ENCODE peak calls at places on chromosome 19, in four cellular contexts. X is NCI-H1105 treated with DMSO at 0.1 percent for 48 hours; S is effector memory CD4-positive, alpha-beta T cell; L is stimulated activated CD8-positive, alpha-beta memory T cell treated with anti-CD3 and anti-CD28 coated beads, Interleukin-2, amount 100 ng/mL, for 48 hours. C is an unnamed sample.

GRCh38 chr19:46605356-46605821 is 4.3 kb downstream of the CALM3 start:
- DNase-seq in X (no peak), S (no peak), L (no peak), C (no peak)

GRCh38 chr19:39237200-39238184 is 7.3 kb downstream of the IFNL3 start:
- DNase-seq in X (no peak), S (no peak), L (no peak), C (no peak)

GRCh38 chr19:43820098-43820860 is 6.8 kb upstream of the ZNF283 start:
- DNase-seq in X (no peak), S (no peak), L (no peak), C (no peak)

GRCh38 chr19:33473644-33474305 is 47.8 kb downstream of the PEPD start:
- DNase-seq in X (no peak), S (no peak), L (no peak), C (no peak)

GRCh38 chr19:35518313-35518712 is 4.9 kb upstream of the DMKN start:
- DNase-seq in X (no peak), S (no peak), L (no peak), C (no peak)

GRCh38 chr19:41753159-41753558 is 2.2 kb upstream of the CEACAM6 start:
- DNase-seq in X (peak), S (peak), L (peak), C (no peak)

GRCh38 chr19:49243129-49243528 is 81.9 kb downstream of the SLC6A16 start:
- DNase-seq in X (no peak), S (no peak), L (no peak), C (no peak)

GRCh38 chr19:49502866-49503581 is 6.8 kb downstream of the RPS11 start:
- DNase-seq in X (peak), S (no peak), L (no peak), C (no peak)

GRCh38 chr19:14416743-14417214 is 2.4 kb downstream of the DDX39A start:
- DNase-seq in X (no peak), S (no peak), L (no peak), C (no peak)

GRCh38 chr19:51479531-51480331 is 1.4 kb downstream of the CEACAM18 start:
- DNase-seq in X (no peak), S (no peak), L (no peak), C (no peak)

GRCh38 chr19:7366701-7367420 is 18.1 kb downstream of the ARHGEF18 start:
- DNase-seq in X (peak), S (no peak), L (no peak), C (no peak)

GRCh38 chr19:11166281-11167142 is 10.9 kb upstream of the SPC24 start:
- DNase-seq in X (no peak), S (no peak), L (no peak), C (no peak)

GRCh38 chr19:39843919-39844793 is 2.0 kb downstream of the FBL start:
- DNase-seq in X (peak), S (no peak), L (no peak), C (no peak)

GRCh38 chr19:10603873-10604459 is 16.9 kb upstream of the AP1M2 start:
- DNase-seq in X (no peak), S (no peak), L (no peak), C (no peak)

C was measured in CD14-positive monocyte.